ENCODE peak calls at places on chromosome 3, in five cellular contexts. B, A, S, M and T are unnamed samples.

GRCh38 chr3:105448338-105448982 is 81.8 kb downstream of the ALCAM start:
- DNase-seq in B (no peak), A (no peak), M (peak; percentile 10), S (no peak), T (no peak)

GRCh38 chr3:3800076-3800448 is 831 bp downstream of the LRRN1 start:
- DNase-seq in M (no peak), B (no peak), A (peak; percentile 81), S (no peak), T (peak; percentile 69)

GRCh38 chr3:128572013-128572412 is 78.6 kb downstream of the RPN1 start:
- DNase-seq in M (no peak), B (no peak), S (no peak), A (no peak), T (no peak)

GRCh38 chr3:195087321-195087720 is 183.6 kb downstream of the XXYLT1 start:
- DNase-seq in B (no peak), M (peak; percentile 49), A (no peak), S (no peak), T (peak; percentile 30)

GRCh38 chr3:184765047-184765729 is 46.8 kb upstream of the VPS8 start:
- DNase-seq in B (no peak), A (peak; percentile 20), M (no peak), S (no peak), T (peak; percentile 35)

GRCh38 chr3:149586871-149587270 is 71.0 kb downstream of the WWTR1 start:
- DNase-seq in M (no peak), B (no peak), S (no peak), A (no peak), T (no peak)

GRCh38 chr3:56725175-56725574 is 42.1 kb upstream of the TASOR start:
- DNase-seq in S (no peak), B (peak; percentile 43), A (no peak), M (no peak), T (no peak)

GRCh38 chr3:39095146-39095677 is 12.2 kb downstream of the GORASP1 start:
- DNase-seq in S (no peak), A (no peak), B (no peak), M (no peak), T (no peak)

GRCh38 chr3:29212789-29213433 is 68.0 kb upstream of the RBMS3 start:
- DNase-seq in S (no peak), B (no peak), M (no peak), A (no peak), T (no peak)

GRCh38 chr3:33046521-33046920 is 50.4 kb downstream of the GLB1 start:
- DNase-seq in M (no peak), A (no peak), B (no peak), S (no peak), T (no peak)

GRCh38 chr3:196634851-196635250 is 4.6 kb upstream of the NRROS start:
- DNase-seq in A (no peak), M (no peak), S (no peak), B (no peak), T (no peak)

GRCh38 chr3:10748040-10748439 is 68.0 kb upstream of the SLC6A11 start:
- DNase-seq in M (no peak), S (no peak), A (no peak), B (no peak), T (no peak)

GRCh38 chr3:12443781-12444522 is 40.3 kb upstream of the TSEN2 start:
- DNase-seq in B (no peak), S (no peak), A (peak; percentile 20), M (no peak), T (no peak)

GRCh38 chr3:182508896-182509295 is 284.4 kb upstream of the ATP11B start:
- DNase-seq in S (no peak), M (no peak), B (no peak), A (no peak), T (no peak)

GRCh38 chr3:124785966-124786365 is 55.7 kb downstream of the UMPS start:
- DNase-seq in S (no peak), M (no peak), B (no peak), A (peak; percentile 24), T (no peak)

GRCh38 chr3:186413615-186414415 is 51.8 kb upstream of the DGKG start:
- DNase-seq in A (peak; percentile 87), M (peak; percentile 59), S (no peak), B (no peak), T (peak; percentile 93)

GRCh38 chr3:127589600-127590281 is 792 bp downstream of the TPRA1 start:
- DNase-seq in A (peak; percentile 86), S (no peak), M (no peak), B (no peak), T (peak; percentile 86)

GRCh38 chr3:69671082-69671952 is 67.9 kb upstream of the MITF start:
- DNase-seq in B (no peak), M (peak; percentile 41), S (no peak), A (no peak), T (no peak)

GRCh38 chr3:27730774-27731659 is 8.9 kb upstream of the EOMES start:
- DNase-seq in S (no peak), B (no peak), A (no peak), M (peak; percentile 45), T (no peak)

GRCh38 chr3:52240059-52240885 is 1.3 kb upstream of the TWF2 start:
- DNase-seq in B (peak; percentile 78), A (peak; percentile 88), S (peak; percentile 96), M (no peak), T (no peak)

GRCh38 chr3:187684880-187685279 is 14.7 kb upstream of the SST start:
- DNase-seq in A (no peak), S (no peak), M (no peak), B (no peak), T (no peak)

GRCh38 chr3:30667250-30667585 is 60.8 kb downstream of the TGFBR2 start:
- DNase-seq in S (no peak), B (peak; percentile 40), A (no peak), M (peak; percentile 61), T (no peak)

GRCh38 chr3:53056442-53056841 is 10.6 kb upstream of the SFMBT1 start:
- DNase-seq in M (peak; percentile 40), B (no peak), S (no peak), A (no peak), T (no peak)

GRCh38 chr3:99929409-99930139 is 111.9 kb downstream of the CMSS1 start:
- DNase-seq in S (no peak), A (peak; percentile 84), B (no peak), M (no peak), T (no peak)

GRCh38 chr3:120682095-120682681 is at the start of gene HGD:
- DNase-seq in M (no peak), A (no peak), B (no peak), S (no peak), T (no peak)

GRCh38 chr3:4999626-5000184 is 20.5 kb downstream of the BHLHE40 start:
- DNase-seq in A (no peak), B (no peak), M (no peak), S (no peak), T (no peak)

GRCh38 chr3:169765281-169765624 is 393 bp upstream of the TERC start:
- DNase-seq in S (no peak), A (no peak), M (no peak), B (no peak), T (no peak)

GRCh38 chr3:43072361-43072760 is 33.5 kb downstream of the POMGNT2 start:
- DNase-seq in S (no peak), A (no peak), B (no peak), M (no peak), T (no peak)

GRCh38 chr3:158792709-158793108 is 9.1 kb upstream of the MFSD1 start:
- DNase-seq in S (peak; percentile 90), M (no peak), A (no peak), B (no peak), T (no peak)